ENCODE peak calls at places on chromosomes 11 and 22, in nine cellular contexts. Y is colonic mucosa, T is neural progenitor cell, S is uterus, R is IMR-90, N is esophagus muscularis mucosa, I is ovary, G is tibial nerve, F is fibroblast of lung. U is an unnamed sample. For H3K27me3, the result is how much of the 10 kb centered on the place peaks cover.

GRCh38 chr11:105899776-105900175 is 122.3 kb downstream of the MSANTD4 start:
- DNase-seq in G (no peak), R (no peak), F (no peak), N (no peak), T (no peak), I (no peak), S (no peak), Y (no peak), U (no peak)

GRCh38 chr11:2752923-2753322 is 53.1 kb upstream of the KCNQ1OT1 start:
- DNase-seq in G (no peak), R (peak), N (no peak), Y (no peak), S (no peak), T (no peak), F (no peak), I (peak), U (peak)

GRCh38 chr11:132472411-132473205 is 1059.7 kb downstream of the OPCML start:
- DNase-seq in N (no peak), F (peak), S (no peak), T (no peak), Y (no peak), I (no peak), R (no peak), G (no peak), U (no peak)

GRCh38 chr11:65426839-65427690 is 4.5 kb downstream of the NEAT1 start:
- DNase-seq in I (peak), S (peak), Y (peak), N (no peak), F (peak), T (no peak), R (peak), G (peak), U (no peak)

GRCh38 chr11:101442171-101442570 is 141.6 kb downstream of the TRPC6 start:
- DNase-seq in R (peak), T (no peak), G (no peak), F (peak), Y (no peak), N (no peak), S (no peak), I (no peak), U (no peak)

GRCh38 chr11:121070951-121071350 is 30.1 kb upstream of the TECTA start:
- DNase-seq in I (no peak), R (peak), Y (no peak), F (no peak), S (no peak), T (no peak), N (no peak), G (no peak), U (no peak)

GRCh38 chr22:44648821-44649566 is 53.0 kb upstream of the PRR5 start:
- DNase-seq in Y (peak), F (peak), T (no peak), R (peak), I (peak), N (no peak), G (no peak), S (no peak), U (peak)

GRCh38 chr22:48496987-48497650 is 1330.6 kb downstream of the BRD1 start:
- DNase-seq in G (no peak), Y (no peak), T (peak), N (no peak), F (no peak), S (no peak), R (no peak), I (no peak), U (no peak)

GRCh38 chr11:134047586-134047999 is 21.3 kb upstream of the JAM3 start:
- DNase-seq in S (peak), N (peak), T (no peak), I (peak), R (peak), G (peak), Y (peak), F (peak), U (peak)

GRCh38 chr11:64448599-64449380 is 89.8 kb downstream of the RPS6KA4 start:
- DNase-seq in S (peak), G (peak), I (peak), F (peak), N (no peak), R (peak), T (peak), Y (peak), U (peak)

GRCh38 chr11:22459053-22459452 is 120.9 kb downstream of the SLC17A6 start:
- DNase-seq in N (no peak), F (peak), S (no peak), Y (no peak), G (no peak), I (no peak), R (peak), T (no peak), U (no peak)

GRCh38 chr22:20019661-20020532 is 1.0 kb upstream of the TANGO2 start:
- DNase-seq in G (no peak), S (no peak), F (no peak), N (no peak), Y (no peak), I (no peak), T (no peak), R (no peak), U (no peak)

GRCh38 chr11:57674251-57674650 is 6.3 kb downstream of the ZDHHC5 start:
- DNase-seq in G (no peak), I (no peak), R (no peak), Y (no peak), N (no peak), F (no peak), T (no peak), S (no peak), U (no peak)

GRCh38 chr11:12188548-12189317 is 78.3 kb downstream of the MICAL2 start:
- DNase-seq in T (no peak), N (no peak), R (no peak), S (no peak), G (no peak), F (no peak), I (no peak), Y (no peak), U (no peak)

GRCh38 chr22:21587803-21588611 is 20.5 kb downstream of the UBE2L3 start:
- DNase-seq in R (peak), Y (no peak), N (no peak), S (no peak), F (peak), I (no peak), T (no peak), G (no peak), U (no peak)

GRCh38 chr22:42685941-42686666 is 34.6 kb downstream of the A4GALT start:
- DNase-seq in N (no peak), R (no peak), S (peak), Y (peak), I (peak), F (no peak), G (no peak), T (peak), U (peak)

GRCh38 chr11:109421981-109422590 is at the start of gene C11orf87:
- DNase-seq in F (peak), I (no peak), G (no peak), R (no peak), T (peak), Y (no peak), S (no peak), N (no peak), U (no peak)

GRCh38 chr22:40238425-40239344 is 61.0 kb downstream of the TNRC6B start:
- DNase-seq in S (peak), I (no peak), R (peak), G (no peak), T (no peak), F (peak), N (no peak), Y (no peak), U (no peak)

GRCh38 chr11:10641314-10642206 is 52.0 kb downstream of the IRAG1 start:
- DNase-seq in N (no peak), F (no peak), I (no peak), G (no peak), Y (no peak), T (no peak), S (no peak), R (no peak), U (no peak)

GRCh38 chr22:48576333-48577013 is 1251.2 kb downstream of the BRD1 start:
- DNase-seq in R (no peak), I (peak), T (peak), N (no peak), G (no peak), Y (no peak), F (peak), S (no peak), U (no peak)

GRCh38 chr11:5808500-5809121 is at the start of gene OR52N2:
- DNase-seq in R (peak), G (peak), I (peak), Y (peak), N (no peak), F (peak), S (peak), T (peak), U (peak)

GRCh38 chr11:121452609-121453150 is at the start of gene SORL1-AS1:
- DNase-seq in R (peak), S (no peak), I (no peak), G (no peak), N (no peak), F (no peak), Y (peak), T (peak), U (no peak)

GRCh38 chr11:9831122-9831521 is 167.2 kb downstream of the SWAP70 start:
- DNase-seq in Y (no peak), T (no peak), S (no peak), I (no peak), G (no peak), N (no peak), F (no peak), R (no peak), U (no peak)

GRCh38 chr22:42368379-42369249 is 63.6 kb downstream of the NFAM1 start:
- DNase-seq in G (no peak), F (no peak), R (no peak), T (peak), S (no peak), I (peak), Y (peak), N (no peak), U (no peak)

GRCh38 chr22:43094551-43094950 is 5.4 kb upstream of the TTLL1 start:
- DNase-seq in I (no peak), F (no peak), Y (no peak), N (no peak), T (no peak), R (no peak), G (no peak), S (no peak), U (no peak)

GRCh38 chr11:27119396-27119795 is 78.8 kb downstream of the BBOX1 start:
- DNase-seq in T (no peak), S (no peak), F (no peak), N (no peak), I (no peak), G (no peak), Y (no peak), R (no peak), U (no peak)

GRCh38 chr11:27120211-27120610 is 79.6 kb downstream of the BBOX1 start:
- DNase-seq in I (no peak), Y (no peak), N (no peak), T (no peak), R (no peak), F (peak), S (no peak), G (no peak), U (no peak)

GRCh38 chr11:27118371-27118770 is 77.8 kb downstream of the BBOX1 start:
- DNase-seq in G (no peak), R (peak), N (no peak), S (no peak), I (no peak), Y (no peak), T (no peak), F (no peak), U (no peak)

DNA sequence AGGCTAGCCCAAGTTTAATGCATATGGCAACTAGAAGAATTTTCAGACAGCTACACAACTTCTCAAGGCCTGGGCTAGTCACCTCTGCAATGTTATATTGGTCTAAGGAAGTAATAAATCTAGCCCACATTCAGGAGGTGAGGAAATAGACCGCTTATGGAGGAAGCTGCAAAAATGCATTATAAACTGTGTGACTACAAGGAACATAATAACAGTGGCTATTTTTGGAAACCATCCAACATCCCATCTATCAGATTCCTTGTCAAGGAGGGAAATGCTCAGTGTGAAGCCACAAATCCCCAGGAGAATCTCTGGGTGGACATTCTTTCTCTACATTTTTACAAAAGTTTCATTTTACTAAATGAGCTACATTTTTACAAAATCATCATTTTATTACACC is 76.1 kb downstream of the BBOX1 start:
- DNase-seq in T (no peak), Y (no peak), N (no peak), R (no peak), F (peak), G (no peak), I (no peak), S (no peak), U (no peak)
- H3K27me3 ChIP-seq in T (under half), Y (under half), N (under half), R (under half), F (under half), G (under half), I (under half), S (under half), U (under half)

GRCh38 chr11:93248602-93249001 is 50.8 kb upstream of the SLC36A4 start:
- DNase-seq in F (no peak), N (no peak), T (no peak), R (peak), S (no peak), I (no peak), G (no peak), Y (no peak), U (no peak)
- TF ChIP-seq CTCF in F (peak), N (peak), T (peak), R (peak), S (no peak), I (no peak), G (no peak), Y (no peak), U (no peak)

GRCh38 chr11:119314748-119315138 is 2.2 kb downstream of the MCAM start:
- DNase-seq in T (no peak), F (no peak), N (no peak), S (no peak), G (no peak), Y (no peak), R (no peak), I (no peak), U (no peak)
- H3K4me3 ChIP-seq in T (peak), F (no peak), N (peak), S (peak), G (peak), Y (peak), R (no peak), I (no peak), U (peak)

GRCh38 chr11:123545726-123546125 is 108.7 kb downstream of the SCN3B start:
- DNase-seq in Y (no peak), I (no peak), T (peak), G (no peak), S (no peak), F (peak), R (no peak), N (no peak), U (no peak)

GRCh38 chr11:123547180-123547579 is 107.2 kb downstream of the SCN3B start:
- DNase-seq in N (no peak), F (no peak), S (no peak), G (no peak), I (no peak), Y (no peak), T (no peak), R (no peak), U (no peak)

GRCh38 chr11:123544631-123545375 is 109.6 kb downstream of the SCN3B start:
- DNase-seq in I (no peak), R (no peak), G (no peak), F (no peak), Y (no peak), N (no peak), T (no peak), S (no peak), U (no peak)

GRCh38 chr11:123548774-123549173 is 105.7 kb downstream of the SCN3B start:
- DNase-seq in F (no peak), T (no peak), I (no peak), N (no peak), R (no peak), S (no peak), Y (no peak), G (no peak), U (no peak)

GRCh38 chr11:123546515-123546914 is 107.9 kb downstream of the SCN3B start:
- DNase-seq in R (peak), Y (no peak), G (no peak), T (no peak), F (peak), N (no peak), S (no peak), I (no peak), U (no peak)
- H3K27me3 ChIP-seq in R (under half), Y (under half), G (under half), T (under half), F (under half), N (under half), S (under half), I (under half), U (under half)

DNA sequence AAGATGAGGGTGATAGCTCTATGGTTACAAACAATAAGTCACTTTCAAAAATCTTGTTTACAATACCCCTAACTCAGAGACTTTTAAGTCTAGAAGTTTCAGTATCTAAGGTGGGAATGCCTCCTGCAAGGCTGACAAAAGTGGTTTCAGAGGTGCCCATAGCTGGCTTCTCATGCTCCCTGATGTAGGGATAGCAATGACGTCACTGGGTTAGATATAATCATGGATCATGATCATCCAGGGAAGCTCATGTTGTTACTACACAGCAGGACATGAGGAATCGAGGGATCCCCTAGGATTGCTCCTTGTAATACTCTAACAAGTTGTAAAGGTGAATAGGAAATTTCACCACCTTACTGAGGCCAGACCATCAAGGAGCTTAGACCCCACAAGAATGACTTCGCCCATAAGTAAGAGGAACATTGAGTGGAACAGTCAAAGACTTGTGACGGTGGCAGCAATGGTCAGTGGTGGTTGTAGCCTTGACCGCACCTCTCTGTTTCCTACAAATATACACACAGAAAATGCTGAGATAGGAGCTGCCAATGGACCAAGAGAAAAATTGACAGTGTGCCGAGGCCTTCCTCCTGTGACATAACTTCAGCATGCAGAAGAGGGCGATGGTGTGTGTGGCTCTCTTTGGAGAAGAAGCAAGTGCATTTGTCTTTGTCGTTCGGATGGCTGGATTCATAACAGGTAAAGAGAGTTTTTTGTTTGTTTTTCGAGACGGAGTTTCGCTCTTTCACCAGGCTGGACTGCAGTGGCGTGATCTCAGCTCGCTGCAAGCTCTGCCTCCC is 15.6 kb downstream of the APOL4 start:
- DNase-seq in Y (no peak), I (no peak), T (no peak), G (no peak), F (no peak), N (no peak), S (no peak), R (no peak), U (no peak)
- TF ChIP-seq CTCF in Y (no peak), I (no peak), T (no peak), G (no peak), F (no peak), N (no peak), S (no peak), R (no peak), U (no peak)

U was measured in gastrocnemius medialis.